ENCODE peak calls at places on chromosomes 3 and 15, in ten cellular contexts. One of them, this sample, is unnamed.
A peak's percentile ranks its signal among the peaks of the same experiment; 100 is the strongest.

GRCh38 chr3:103002447-103002846 is 567.6 kb downstream of the ZPLD1 start:
- DNase-seq in osteocyte: no peak
- DNase-seq in fibroblast of the aortic adventitia: no peak
- DNase-seq in fibroblast of lung: peak; percentile 19
- DNase-seq in cardiac muscle cell: no peak
- DNase-seq in IMR-90: no peak
- DNase-seq in endothelial cell: no peak
- DNase-seq in mesothelial cell of epicardium: no peak
- DNase-seq in stomach: no peak
- DNase-seq in heart right ventricle: no peak
- DNase-seq in this sample: no peak

GRCh38 chr15:73677146-73677607 is 7.0 kb upstream of the CD276 start:
- DNase-seq in osteocyte: peak; percentile 84
- DNase-seq in heart right ventricle: no peak
- DNase-seq in mesothelial cell of epicardium: peak; percentile 69
- DNase-seq in endothelial cell: peak; percentile 55
- DNase-seq in fibroblast of the aortic adventitia: peak; percentile 84
- DNase-seq in IMR-90: peak; percentile 70
- DNase-seq in stomach: peak; percentile 77
- DNase-seq in fibroblast of lung: peak; percentile 77
- DNase-seq in cardiac muscle cell: peak; percentile 78
- DNase-seq in this sample: peak; percentile 65

GRCh38 chr15:42911058-42911592 is 9.5 kb downstream of the TTBK2 start:
- DNase-seq in cardiac muscle cell: no peak
- DNase-seq in stomach: no peak
- DNase-seq in mesothelial cell of epicardium: no peak
- DNase-seq in fibroblast of lung: no peak
- DNase-seq in endothelial cell: no peak
- DNase-seq in fibroblast of the aortic adventitia: peak; percentile 16
- DNase-seq in heart right ventricle: no peak
- DNase-seq in IMR-90: peak; percentile 46
- DNase-seq in osteocyte: no peak
- DNase-seq in this sample: peak; percentile 91

GRCh38 chr3:156291269-156292123 is 171.1 kb downstream of the KCNAB1 start:
- DNase-seq in cardiac muscle cell: peak; percentile 23
- DNase-seq in stomach: no peak
- DNase-seq in fibroblast of lung: no peak
- DNase-seq in heart right ventricle: no peak
- DNase-seq in osteocyte: no peak
- DNase-seq in endothelial cell: peak; percentile 8
- DNase-seq in IMR-90: peak; percentile 6
- DNase-seq in fibroblast of the aortic adventitia: peak; percentile 22
- DNase-seq in mesothelial cell of epicardium: peak; percentile 42
- DNase-seq in this sample: peak; percentile 10

GRCh38 chr15:57925650-57926049 is 139.9 kb downstream of the ALDH1A2 start:
- DNase-seq in endothelial cell: no peak
- DNase-seq in IMR-90: no peak
- DNase-seq in osteocyte: no peak
- DNase-seq in heart right ventricle: no peak
- DNase-seq in cardiac muscle cell: no peak
- DNase-seq in mesothelial cell of epicardium: no peak
- DNase-seq in stomach: no peak
- DNase-seq in fibroblast of lung: no peak
- DNase-seq in fibroblast of the aortic adventitia: no peak
- DNase-seq in this sample: no peak

GRCh38 chr3:39433642-39434041 is 27.1 kb downstream of the RPSA start:
- DNase-seq in cardiac muscle cell: no peak
- DNase-seq in fibroblast of lung: peak; percentile 60
- DNase-seq in endothelial cell: no peak
- DNase-seq in osteocyte: no peak
- DNase-seq in stomach: no peak
- DNase-seq in mesothelial cell of epicardium: no peak
- DNase-seq in fibroblast of the aortic adventitia: peak; percentile 76
- DNase-seq in heart right ventricle: no peak
- DNase-seq in IMR-90: peak; percentile 67
- DNase-seq in this sample: peak; percentile 49

GRCh38 chr15:63027646-63028045 is 14.9 kb upstream of the TPM1 start:
- DNase-seq in mesothelial cell of epicardium: no peak
- DNase-seq in osteocyte: no peak
- DNase-seq in cardiac muscle cell: no peak
- DNase-seq in endothelial cell: no peak
- DNase-seq in IMR-90: no peak
- DNase-seq in heart right ventricle: no peak
- DNase-seq in stomach: no peak
- DNase-seq in fibroblast of the aortic adventitia: no peak
- DNase-seq in fibroblast of lung: no peak
- DNase-seq in this sample: no peak

GRCh38 chr3:181274025-181274424 is 284.5 kb upstream of the DNAJC19 start:
- DNase-seq in fibroblast of the aortic adventitia: no peak
- DNase-seq in osteocyte: no peak
- DNase-seq in fibroblast of lung: no peak
- DNase-seq in IMR-90: no peak
- DNase-seq in stomach: no peak
- DNase-seq in cardiac muscle cell: no peak
- DNase-seq in mesothelial cell of epicardium: no peak
- DNase-seq in heart right ventricle: no peak
- DNase-seq in endothelial cell: no peak
- DNase-seq in this sample: no peak

GRCh38 chr3:171380711-171381435 is 79.3 kb downstream of the TNIK start:
- DNase-seq in heart right ventricle: no peak
- DNase-seq in mesothelial cell of epicardium: no peak
- DNase-seq in endothelial cell: no peak
- DNase-seq in osteocyte: no peak
- DNase-seq in IMR-90: no peak
- DNase-seq in fibroblast of lung: peak; percentile 24
- DNase-seq in fibroblast of the aortic adventitia: no peak
- DNase-seq in cardiac muscle cell: no peak
- DNase-seq in stomach: no peak
- DNase-seq in this sample: no peak

GRCh38 chr3:112778298-112779008 is 68.2 kb downstream of the CD200R1L start:
- DNase-seq in mesothelial cell of epicardium: no peak
- DNase-seq in stomach: no peak
- DNase-seq in endothelial cell: no peak
- DNase-seq in osteocyte: no peak
- DNase-seq in IMR-90: peak; percentile 90
- DNase-seq in cardiac muscle cell: no peak
- DNase-seq in fibroblast of the aortic adventitia: peak; percentile 95
- DNase-seq in heart right ventricle: no peak
- DNase-seq in fibroblast of lung: peak; percentile 92
- DNase-seq in this sample: peak; percentile 89

GRCh38 chr3:114452176-114452744 is 158.4 kb downstream of the TIGIT start:
- DNase-seq in mesothelial cell of epicardium: no peak
- DNase-seq in fibroblast of the aortic adventitia: peak; percentile 19
- DNase-seq in heart right ventricle: no peak
- DNase-seq in osteocyte: no peak
- DNase-seq in fibroblast of lung: peak; percentile 18
- DNase-seq in cardiac muscle cell: no peak
- DNase-seq in stomach: no peak
- DNase-seq in endothelial cell: no peak
- DNase-seq in IMR-90: peak; percentile 4
- DNase-seq in this sample: no peak

GRCh38 chr3:114456742-114457141 is 162.9 kb downstream of the TIGIT start:
- DNase-seq in cardiac muscle cell: no peak
- DNase-seq in endothelial cell: no peak
- DNase-seq in osteocyte: no peak
- DNase-seq in fibroblast of the aortic adventitia: no peak
- DNase-seq in heart right ventricle: no peak
- DNase-seq in IMR-90: no peak
- DNase-seq in mesothelial cell of epicardium: no peak
- DNase-seq in fibroblast of lung: no peak
- DNase-seq in stomach: no peak
- DNase-seq in this sample: no peak

GRCh38 chr3:114453296-114453888 is 159.6 kb downstream of the TIGIT start:
- DNase-seq in heart right ventricle: no peak
- DNase-seq in stomach: no peak
- DNase-seq in fibroblast of lung: no peak
- DNase-seq in osteocyte: no peak
- DNase-seq in fibroblast of the aortic adventitia: no peak
- DNase-seq in mesothelial cell of epicardium: no peak
- DNase-seq in endothelial cell: no peak
- DNase-seq in IMR-90: no peak
- DNase-seq in cardiac muscle cell: no peak
- DNase-seq in this sample: no peak

GRCh38 chr3:114455432-114455831 is 161.6 kb downstream of the TIGIT start:
- DNase-seq in mesothelial cell of epicardium: no peak
- DNase-seq in fibroblast of the aortic adventitia: no peak
- DNase-seq in stomach: no peak
- DNase-seq in osteocyte: no peak
- DNase-seq in cardiac muscle cell: no peak
- DNase-seq in endothelial cell: no peak
- DNase-seq in IMR-90: no peak
- DNase-seq in heart right ventricle: no peak
- DNase-seq in fibroblast of lung: no peak
- DNase-seq in this sample: no peak

DNA sequence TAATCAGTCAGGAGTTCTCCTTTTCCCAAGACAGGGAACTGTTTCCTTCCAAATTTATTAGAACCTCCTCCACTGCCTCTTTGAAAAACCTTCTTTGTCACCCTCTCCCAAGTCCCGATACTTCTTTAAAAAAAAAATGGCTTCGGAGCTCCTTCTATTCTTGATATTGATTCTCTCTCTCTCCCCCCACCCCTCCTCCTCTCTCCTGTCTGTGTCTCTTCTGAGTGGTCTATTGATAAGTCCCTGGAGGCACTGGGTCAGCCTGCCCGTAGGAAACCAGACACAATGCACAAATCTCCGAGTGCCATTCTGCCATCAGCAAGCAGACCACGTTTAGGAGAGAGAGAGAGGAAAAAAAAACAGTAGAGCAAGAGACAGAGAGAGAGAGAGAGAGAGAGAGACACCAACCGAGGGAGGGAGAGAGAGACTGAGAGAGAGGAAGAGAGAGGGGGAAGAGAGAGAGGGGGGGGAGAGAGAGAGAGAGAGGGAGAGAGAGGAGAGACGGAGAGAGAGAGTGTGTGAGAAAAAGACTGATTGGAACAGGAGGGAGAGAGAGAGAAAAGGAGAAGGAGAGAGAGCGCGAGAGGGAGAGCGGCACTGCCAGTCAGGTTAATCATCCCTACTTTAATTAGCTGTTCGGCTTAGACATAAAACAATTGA is 160.9 kb downstream of the TIGIT start:
- DNase-seq in stomach: no peak
- DNase-seq in IMR-90: no peak
- DNase-seq in heart right ventricle: no peak
- DNase-seq in endothelial cell: no peak
- DNase-seq in mesothelial cell of epicardium: no peak
- DNase-seq in osteocyte: no peak
- DNase-seq in fibroblast of the aortic adventitia: peak; percentile 56
- DNase-seq in fibroblast of lung: peak; percentile 59
- DNase-seq in cardiac muscle cell: peak; percentile 61
- DNase-seq in this sample: peak; percentile 56
- TF ChIP-seq CTCF in stomach: no peak
- TF ChIP-seq CTCF in IMR-90: no peak
- TF ChIP-seq CTCF in heart right ventricle: no peak
- TF ChIP-seq CTCF in endothelial cell: no peak
- TF ChIP-seq CTCF in mesothelial cell of epicardium: no peak
- TF ChIP-seq CTCF in osteocyte: no peak
- TF ChIP-seq CTCF in fibroblast of the aortic adventitia: no peak
- TF ChIP-seq CTCF in fibroblast of lung: no peak
- TF ChIP-seq CTCF in cardiac muscle cell: no peak
- TF ChIP-seq CTCF in this sample: no peak

GRCh38 chr3:125916376-125916978 is 52.5 kb upstream of the ROPN1B start:
- DNase-seq in cardiac muscle cell: peak; percentile 95
- DNase-seq in fibroblast of the aortic adventitia: peak; percentile 90
- DNase-seq in mesothelial cell of epicardium: peak; percentile 95
- DNase-seq in fibroblast of lung: peak; percentile 96
- DNase-seq in heart right ventricle: peak; percentile 99
- DNase-seq in stomach: peak; percentile 99
- DNase-seq in endothelial cell: no peak
- DNase-seq in IMR-90: peak; percentile 91
- DNase-seq in osteocyte: no peak
- DNase-seq in this sample: peak; percentile 94
- TF ChIP-seq CTCF in cardiac muscle cell: peak; percentile 39
- TF ChIP-seq CTCF in fibroblast of the aortic adventitia: no peak
- TF ChIP-seq CTCF in mesothelial cell of epicardium: no peak
- TF ChIP-seq CTCF in fibroblast of lung: no peak
- TF ChIP-seq CTCF in heart right ventricle: peak; percentile 51
- TF ChIP-seq CTCF in stomach: no peak
- TF ChIP-seq CTCF in endothelial cell: no peak
- TF ChIP-seq CTCF in IMR-90: peak; percentile 47
- TF ChIP-seq CTCF in osteocyte: peak; percentile 50
- TF ChIP-seq CTCF in this sample: no peak

GRCh38 chr3:47429476-47430270 is 46.1 kb downstream of the SCAP start:
- DNase-seq in endothelial cell: no peak
- DNase-seq in mesothelial cell of epicardium: peak; percentile 22
- DNase-seq in stomach: no peak
- DNase-seq in IMR-90: no peak
- DNase-seq in osteocyte: peak; percentile 23
- DNase-seq in fibroblast of the aortic adventitia: no peak
- DNase-seq in cardiac muscle cell: no peak
- DNase-seq in fibroblast of lung: no peak
- DNase-seq in heart right ventricle: no peak
- DNase-seq in this sample: no peak
- TF ChIP-seq CTCF in endothelial cell: no peak
- TF ChIP-seq CTCF in mesothelial cell of epicardium: no peak
- TF ChIP-seq CTCF in stomach: no peak
- TF ChIP-seq CTCF in IMR-90: no peak
- TF ChIP-seq CTCF in osteocyte: no peak
- TF ChIP-seq CTCF in fibroblast of the aortic adventitia: no peak
- TF ChIP-seq CTCF in cardiac muscle cell: no peak
- TF ChIP-seq CTCF in fibroblast of lung: no peak
- TF ChIP-seq CTCF in heart right ventricle: no peak
- TF ChIP-seq CTCF in this sample: no peak

DNA sequence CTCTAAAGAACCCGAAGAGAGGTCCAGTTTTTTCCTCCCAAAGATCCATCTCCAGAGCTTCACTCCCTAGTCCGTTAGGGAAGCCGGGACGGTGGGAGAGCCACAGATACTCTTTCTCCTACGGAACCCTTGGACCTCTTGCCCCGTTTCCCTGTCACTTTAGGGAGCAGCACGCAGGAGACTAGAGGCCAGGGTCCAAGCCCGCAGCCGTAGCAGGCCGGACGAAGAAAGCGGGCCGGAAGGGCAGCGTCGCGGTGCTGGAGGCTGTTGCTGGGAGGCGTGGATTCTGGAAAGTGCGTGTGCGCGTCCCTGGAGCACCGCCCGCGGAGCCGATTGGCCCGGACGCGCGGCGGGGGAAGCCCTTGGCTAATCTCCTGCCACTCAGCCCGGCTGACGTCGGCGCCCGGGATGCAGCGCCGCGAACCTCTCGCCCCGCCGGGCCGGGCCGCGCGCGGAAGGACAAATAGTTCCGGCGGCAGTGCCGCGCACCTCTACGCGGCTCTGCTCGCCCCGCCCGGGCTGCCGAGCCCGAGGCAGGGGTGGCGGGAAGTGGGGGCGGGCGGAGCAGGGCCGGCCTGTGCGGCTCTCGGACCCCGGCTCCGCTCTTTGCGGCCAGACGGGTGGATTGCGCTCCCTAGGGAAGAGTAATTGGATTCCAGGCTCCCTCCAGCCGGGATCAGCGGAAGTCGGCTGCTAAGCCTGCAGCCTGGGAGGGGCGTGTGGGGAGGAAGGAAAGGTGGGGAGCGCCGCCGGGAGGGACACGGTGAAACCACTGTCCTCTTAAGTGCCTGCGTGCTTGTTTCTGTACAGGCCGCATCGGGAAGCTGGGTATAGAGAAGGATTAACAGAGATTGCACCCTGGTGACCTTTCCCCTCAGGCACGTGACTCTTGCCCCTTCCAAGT is 31.3 kb upstream of the TCF12 start:
- DNase-seq in fibroblast of the aortic adventitia: peak; percentile 95
- DNase-seq in cardiac muscle cell: peak; percentile 98
- DNase-seq in osteocyte: peak; percentile 97
- DNase-seq in endothelial cell: peak; percentile 90
- DNase-seq in stomach: peak; percentile 95
- DNase-seq in mesothelial cell of epicardium: peak; percentile 92
- DNase-seq in fibroblast of lung: peak; percentile 97
- DNase-seq in heart right ventricle: peak; percentile 96
- DNase-seq in IMR-90: peak; percentile 95
- DNase-seq in this sample: peak; percentile 98
- TF ChIP-seq CTCF in fibroblast of the aortic adventitia: no peak
- TF ChIP-seq CTCF in cardiac muscle cell: no peak
- TF ChIP-seq CTCF in osteocyte: peak; percentile 36
- TF ChIP-seq CTCF in endothelial cell: no peak
- TF ChIP-seq CTCF in stomach: no peak
- TF ChIP-seq CTCF in mesothelial cell of epicardium: no peak
- TF ChIP-seq CTCF in fibroblast of lung: no peak
- TF ChIP-seq CTCF in heart right ventricle: peak; percentile 21
- TF ChIP-seq CTCF in IMR-90: peak; percentile 19
- TF ChIP-seq CTCF in this sample: peak; percentile 24

This sample was measured in AG10803.